ENCODE peak calls at places on chromosomes 4 and X, in five cellular contexts. One of them, this sample, is unnamed.

GRCh38 chr4:186204611-186205144 is 13.3 kb downstream of the CYP4V2 start:
- DNase-seq in fibroblast of lung: no peak
- DNase-seq in activated CD4-positive, alpha-beta T cell treated with anti-CD3 and anti-CD28 coated beads for 24 hours: no peak
- DNase-seq in AG08395: no peak
- DNase-seq in T follicular helper cell: no peak
- DNase-seq in this sample: no peak

GRCh38 chr4:23455482-23455881 is 434.4 kb downstream of the PPARGC1A start:
- DNase-seq in T follicular helper cell: no peak
- DNase-seq in fibroblast of lung: peak; percentile 40
- DNase-seq in activated CD4-positive, alpha-beta T cell treated with anti-CD3 and anti-CD28 coated beads for 24 hours: no peak
- DNase-seq in AG08395: no peak
- DNase-seq in this sample: no peak

GRCh38 chrX:40646489-40647306 is 663 bp downstream of the CXorf38 start:
- DNase-seq in fibroblast of lung: peak; percentile 11
- DNase-seq in activated CD4-positive, alpha-beta T cell treated with anti-CD3 and anti-CD28 coated beads for 24 hours: peak; percentile 18
- DNase-seq in T follicular helper cell: peak; percentile 5
- DNase-seq in AG08395: peak; percentile 21
- DNase-seq in this sample: peak; percentile 10

GRCh38 chr4:82823062-82823461 is 24.5 kb upstream of the SCD5 start:
- DNase-seq in AG08395: no peak
- DNase-seq in activated CD4-positive, alpha-beta T cell treated with anti-CD3 and anti-CD28 coated beads for 24 hours: no peak
- DNase-seq in T follicular helper cell: no peak
- DNase-seq in fibroblast of lung: no peak
- DNase-seq in this sample: no peak

GRCh38 chr4:104022871-104023270 is 303.1 kb upstream of the TACR3 start:
- DNase-seq in activated CD4-positive, alpha-beta T cell treated with anti-CD3 and anti-CD28 coated beads for 24 hours: no peak
- DNase-seq in AG08395: no peak
- DNase-seq in fibroblast of lung: no peak
- DNase-seq in T follicular helper cell: no peak
- DNase-seq in this sample: no peak

GRCh38 chr4:165461176-165461835 is 82.5 kb downstream of the CPE start:
- DNase-seq in AG08395: peak; percentile 80
- DNase-seq in T follicular helper cell: no peak
- DNase-seq in fibroblast of lung: peak; percentile 27
- DNase-seq in activated CD4-positive, alpha-beta T cell treated with anti-CD3 and anti-CD28 coated beads for 24 hours: no peak
- DNase-seq in this sample: no peak

GRCh38 chr4:139484861-139485311 is 31.0 kb downstream of the RAB33B start:
- DNase-seq in fibroblast of lung: no peak
- DNase-seq in activated CD4-positive, alpha-beta T cell treated with anti-CD3 and anti-CD28 coated beads for 24 hours: no peak
- DNase-seq in T follicular helper cell: no peak
- DNase-seq in AG08395: no peak
- DNase-seq in this sample: no peak

GRCh38 chr4:71110499-71110898 is 117.0 kb downstream of the DCK start:
- DNase-seq in AG08395: no peak
- DNase-seq in T follicular helper cell: no peak
- DNase-seq in fibroblast of lung: no peak
- DNase-seq in activated CD4-positive, alpha-beta T cell treated with anti-CD3 and anti-CD28 coated beads for 24 hours: no peak
- DNase-seq in this sample: no peak

GRCh38 chr4:97747945-97748344 is 395.3 kb downstream of the STPG2 start:
- DNase-seq in fibroblast of lung: no peak
- DNase-seq in activated CD4-positive, alpha-beta T cell treated with anti-CD3 and anti-CD28 coated beads for 24 hours: no peak
- DNase-seq in T follicular helper cell: no peak
- DNase-seq in AG08395: no peak
- DNase-seq in this sample: no peak

GRCh38 chr4:31104033-31104432 is 383.9 kb downstream of the PCDH7 start:
- DNase-seq in T follicular helper cell: no peak
- DNase-seq in AG08395: no peak
- DNase-seq in fibroblast of lung: peak; percentile 69
- DNase-seq in activated CD4-positive, alpha-beta T cell treated with anti-CD3 and anti-CD28 coated beads for 24 hours: no peak
- DNase-seq in this sample: no peak

GRCh38 chrX:8803326-8803725 is 2.1 kb upstream of the FAM9A start:
- DNase-seq in activated CD4-positive, alpha-beta T cell treated with anti-CD3 and anti-CD28 coated beads for 24 hours: no peak
- DNase-seq in fibroblast of lung: no peak
- DNase-seq in AG08395: no peak
- DNase-seq in T follicular helper cell: no peak
- DNase-seq in this sample: no peak

GRCh38 chr4:82787342-82787741 is 11.3 kb downstream of the SCD5 start:
- DNase-seq in activated CD4-positive, alpha-beta T cell treated with anti-CD3 and anti-CD28 coated beads for 24 hours: no peak
- DNase-seq in fibroblast of lung: no peak
- DNase-seq in AG08395: no peak
- DNase-seq in T follicular helper cell: no peak
- DNase-seq in this sample: no peak

GRCh38 chrX:41781500-41781899 is 57.5 kb downstream of the GPR82 start:
- DNase-seq in AG08395: peak; percentile 61
- DNase-seq in T follicular helper cell: no peak
- DNase-seq in activated CD4-positive, alpha-beta T cell treated with anti-CD3 and anti-CD28 coated beads for 24 hours: no peak
- DNase-seq in fibroblast of lung: peak; percentile 56
- DNase-seq in this sample: no peak

GRCh38 chrX:124274438-124275166 is 57.9 kb upstream of the TEX13D start:
- DNase-seq in AG08395: no peak
- DNase-seq in fibroblast of lung: no peak
- DNase-seq in T follicular helper cell: no peak
- DNase-seq in activated CD4-positive, alpha-beta T cell treated with anti-CD3 and anti-CD28 coated beads for 24 hours: no peak
- DNase-seq in this sample: no peak

GRCh38 chr4:56050584-56050983 is 101.8 kb downstream of the CEP135 start:
- DNase-seq in fibroblast of lung: no peak
- DNase-seq in AG08395: no peak
- DNase-seq in activated CD4-positive, alpha-beta T cell treated with anti-CD3 and anti-CD28 coated beads for 24 hours: no peak
- DNase-seq in T follicular helper cell: no peak
- DNase-seq in this sample: no peak

GRCh38 chrX:120309873-120310730 is 1.2 kb downstream of the TMEM255A start:
- DNase-seq in fibroblast of lung: no peak
- DNase-seq in AG08395: peak; percentile 10
- DNase-seq in T follicular helper cell: no peak
- DNase-seq in activated CD4-positive, alpha-beta T cell treated with anti-CD3 and anti-CD28 coated beads for 24 hours: no peak
- DNase-seq in this sample: no peak

GRCh38 chr4:73257242-73257994 is 1.2 kb downstream of the ANKRD17 start:
- DNase-seq in T follicular helper cell: peak; percentile 54
- DNase-seq in activated CD4-positive, alpha-beta T cell treated with anti-CD3 and anti-CD28 coated beads for 24 hours: peak; percentile 30
- DNase-seq in AG08395: peak; percentile 65
- DNase-seq in fibroblast of lung: peak; percentile 91
- DNase-seq in this sample: peak; percentile 75

GRCh38 chr4:74266081-74266480 is 42.2 kb upstream of the EPGN start:
- DNase-seq in activated CD4-positive, alpha-beta T cell treated with anti-CD3 and anti-CD28 coated beads for 24 hours: no peak
- DNase-seq in T follicular helper cell: no peak
- DNase-seq in fibroblast of lung: no peak
- DNase-seq in AG08395: no peak
- DNase-seq in this sample: no peak

GRCh38 chrX:39063702-39064101 is 262.4 kb downstream of the MID1IP1 start:
- DNase-seq in AG08395: no peak
- DNase-seq in T follicular helper cell: no peak
- DNase-seq in activated CD4-positive, alpha-beta T cell treated with anti-CD3 and anti-CD28 coated beads for 24 hours: no peak
- DNase-seq in fibroblast of lung: no peak
- DNase-seq in this sample: no peak

GRCh38 chrX:132119283-132119682 is 8.5 kb downstream of the FRMD7 start:
- DNase-seq in T follicular helper cell: no peak
- DNase-seq in fibroblast of lung: no peak
- DNase-seq in activated CD4-positive, alpha-beta T cell treated with anti-CD3 and anti-CD28 coated beads for 24 hours: no peak
- DNase-seq in AG08395: no peak
- DNase-seq in this sample: no peak

GRCh38 chr4:151841107-151841506 is 80.3 kb upstream of the GATB start:
- DNase-seq in activated CD4-positive, alpha-beta T cell treated with anti-CD3 and anti-CD28 coated beads for 24 hours: no peak
- DNase-seq in AG08395: no peak
- DNase-seq in fibroblast of lung: no peak
- DNase-seq in T follicular helper cell: no peak
- DNase-seq in this sample: no peak

GRCh38 chr4:2458546-2459491 is 10.1 kb upstream of the RNF4 start:
- DNase-seq in AG08395: no peak
- DNase-seq in T follicular helper cell: no peak
- DNase-seq in fibroblast of lung: no peak
- DNase-seq in activated CD4-positive, alpha-beta T cell treated with anti-CD3 and anti-CD28 coated beads for 24 hours: no peak
- DNase-seq in this sample: no peak

GRCh38 chrX:150774798-150775568 is 81.8 kb downstream of the MTMR1 start:
- DNase-seq in fibroblast of lung: no peak
- DNase-seq in AG08395: no peak
- DNase-seq in activated CD4-positive, alpha-beta T cell treated with anti-CD3 and anti-CD28 coated beads for 24 hours: no peak
- DNase-seq in T follicular helper cell: no peak
- DNase-seq in this sample: no peak

GRCh38 chr4:177728361-177729152 is 286.3 kb upstream of the AGA start:
- DNase-seq in T follicular helper cell: no peak
- DNase-seq in fibroblast of lung: no peak
- DNase-seq in activated CD4-positive, alpha-beta T cell treated with anti-CD3 and anti-CD28 coated beads for 24 hours: no peak
- DNase-seq in AG08395: no peak
- DNase-seq in this sample: no peak

GRCh38 chr4:168528131-168528949 is 31.5 kb downstream of the PALLD start:
- DNase-seq in fibroblast of lung: no peak
- DNase-seq in activated CD4-positive, alpha-beta T cell treated with anti-CD3 and anti-CD28 coated beads for 24 hours: no peak
- DNase-seq in AG08395: peak; percentile 49
- DNase-seq in T follicular helper cell: no peak
- DNase-seq in this sample: no peak

GRCh38 chr4:129322947-129323346 is 227.0 kb downstream of the C4orf33 start:
- DNase-seq in fibroblast of lung: no peak
- DNase-seq in T follicular helper cell: no peak
- DNase-seq in AG08395: no peak
- DNase-seq in activated CD4-positive, alpha-beta T cell treated with anti-CD3 and anti-CD28 coated beads for 24 hours: no peak
- DNase-seq in this sample: no peak

GRCh38 chr4:93199492-93199891 is 629.1 kb upstream of the ATOH1 start:
- DNase-seq in AG08395: peak; percentile 48
- DNase-seq in T follicular helper cell: no peak
- DNase-seq in activated CD4-positive, alpha-beta T cell treated with anti-CD3 and anti-CD28 coated beads for 24 hours: no peak
- DNase-seq in fibroblast of lung: peak; percentile 65
- DNase-seq in this sample: no peak

GRCh38 chr4:101115841-101116240 is 231.5 kb downstream of the PPP3CA start:
- DNase-seq in AG08395: no peak
- DNase-seq in fibroblast of lung: no peak
- DNase-seq in T follicular helper cell: no peak
- DNase-seq in activated CD4-positive, alpha-beta T cell treated with anti-CD3 and anti-CD28 coated beads for 24 hours: no peak
- DNase-seq in this sample: no peak

GRCh38 chr4:1488831-1489638 is 82.8 kb upstream of the NKX1-1 start:
- DNase-seq in T follicular helper cell: no peak
- DNase-seq in fibroblast of lung: no peak
- DNase-seq in activated CD4-positive, alpha-beta T cell treated with anti-CD3 and anti-CD28 coated beads for 24 hours: no peak
- DNase-seq in AG08395: no peak
- DNase-seq in this sample: no peak

GRCh38 chr4:3745886-3746656 is 20.1 kb upstream of the ADRA2C start:
- DNase-seq in T follicular helper cell: no peak
- DNase-seq in fibroblast of lung: no peak
- DNase-seq in activated CD4-positive, alpha-beta T cell treated with anti-CD3 and anti-CD28 coated beads for 24 hours: no peak
- DNase-seq in AG08395: no peak
- DNase-seq in this sample: no peak

GRCh38 chr4:37392540-37393255 is 148.2 kb downstream of the NWD2 start:
- DNase-seq in fibroblast of lung: no peak
- DNase-seq in T follicular helper cell: no peak
- DNase-seq in AG08395: no peak
- DNase-seq in activated CD4-positive, alpha-beta T cell treated with anti-CD3 and anti-CD28 coated beads for 24 hours: no peak
- DNase-seq in this sample: no peak

GRCh38 chr4:1365271-1366178 is 18.5 kb downstream of the UVSSA start:
- DNase-seq in AG08395: no peak
- DNase-seq in activated CD4-positive, alpha-beta T cell treated with anti-CD3 and anti-CD28 coated beads for 24 hours: no peak
- DNase-seq in fibroblast of lung: no peak
- DNase-seq in T follicular helper cell: no peak
- DNase-seq in this sample: no peak